ENCODE peak calls at places on chromosomes 16 and 17, in nine cellular contexts. T is progenitor cell of endocrine pancreas, O is WTC11, M is breast epithelium, W is PC-9, V is endodermal cell, X is GM13977, P is HL-60, Q is endothelial cell of umbilical vein. J is an unnamed sample.

GRCh38 chr17:73224663-73225305 is 31.9 kb downstream of the COG1 start:
- DNase-seq in T (no peak), O (no peak), M (no peak), W (no peak), V (no peak), X (no peak), P (no peak), Q (no peak), J (no peak)

GRCh38 chr17:21028192-21028591 is 14.6 kb downstream of the USP22 start:
- DNase-seq in T (no peak), O (no peak), M (no peak), W (no peak), V (no peak), X (no peak), P (no peak), Q (no peak), J (no peak)

GRCh38 chr17:80716986-80717385 is 172.3 kb downstream of the RPTOR start:
- DNase-seq in T (no peak), O (no peak), M (no peak), W (no peak), V (no peak), X (no peak), P (no peak), Q (no peak), J (no peak)

GRCh38 chr16:56931253-56931768 is 631 bp upstream of the HERPUD1 start:
- DNase-seq in T (no peak), O (no peak), M (no peak), W (no peak), V (no peak), X (peak; percentile 73), P (no peak), Q (no peak), J (no peak)

GRCh38 chr17:65290041-65290440 is 152.9 kb downstream of the RGS9 start:
- DNase-seq in T (no peak), O (no peak), M (no peak), W (no peak), V (no peak), X (no peak), P (no peak), Q (peak; percentile 47), J (no peak)

GRCh38 chr17:41553987-41554680 is 17.7 kb downstream of the KRT9 start:
- DNase-seq in T (no peak), O (no peak), M (no peak), W (no peak), V (peak; percentile 48), X (no peak), P (no peak), Q (no peak), J (no peak)

GRCh38 chr17:82213251-82214011 is 789 bp upstream of the CCDC57 start:
- DNase-seq in T (no peak), O (no peak), M (no peak), W (no peak), V (peak; percentile 81), X (peak; percentile 77), P (peak; percentile 83), Q (peak; percentile 45), J (peak; percentile 77)

GRCh38 chr16:12703935-12704334 is 99.8 kb downstream of the CPPED1 start:
- DNase-seq in T (no peak), O (no peak), M (no peak), W (no peak), V (no peak), X (no peak), P (no peak), Q (no peak), J (no peak)

GRCh38 chr16:9849697-9850245 is 332.5 kb downstream of the GRIN2A start:
- DNase-seq in T (no peak), O (no peak), M (no peak), W (no peak), V (no peak), X (no peak), P (no peak), Q (no peak), J (no peak)

GRCh38 chr16:29820730-29821662 is 734 bp downstream of the MVP start:
- DNase-seq in T (no peak), O (no peak), M (no peak), W (peak; percentile 57), V (no peak), X (peak; percentile 69), P (no peak), Q (no peak), J (peak; percentile 45)

GRCh38 chr17:71530227-71530626 is 590.6 kb upstream of the SOX9 start:
- DNase-seq in T (no peak), O (no peak), M (no peak), W (no peak), V (no peak), X (no peak), P (no peak), Q (no peak), J (no peak)

GRCh38 chr17:64786337-64786736 is 124.2 kb upstream of the SMURF2 start:
- DNase-seq in T (no peak), O (no peak), M (no peak), W (no peak), V (peak; percentile 45), X (no peak), P (no peak), Q (no peak), J (no peak)

DNA sequence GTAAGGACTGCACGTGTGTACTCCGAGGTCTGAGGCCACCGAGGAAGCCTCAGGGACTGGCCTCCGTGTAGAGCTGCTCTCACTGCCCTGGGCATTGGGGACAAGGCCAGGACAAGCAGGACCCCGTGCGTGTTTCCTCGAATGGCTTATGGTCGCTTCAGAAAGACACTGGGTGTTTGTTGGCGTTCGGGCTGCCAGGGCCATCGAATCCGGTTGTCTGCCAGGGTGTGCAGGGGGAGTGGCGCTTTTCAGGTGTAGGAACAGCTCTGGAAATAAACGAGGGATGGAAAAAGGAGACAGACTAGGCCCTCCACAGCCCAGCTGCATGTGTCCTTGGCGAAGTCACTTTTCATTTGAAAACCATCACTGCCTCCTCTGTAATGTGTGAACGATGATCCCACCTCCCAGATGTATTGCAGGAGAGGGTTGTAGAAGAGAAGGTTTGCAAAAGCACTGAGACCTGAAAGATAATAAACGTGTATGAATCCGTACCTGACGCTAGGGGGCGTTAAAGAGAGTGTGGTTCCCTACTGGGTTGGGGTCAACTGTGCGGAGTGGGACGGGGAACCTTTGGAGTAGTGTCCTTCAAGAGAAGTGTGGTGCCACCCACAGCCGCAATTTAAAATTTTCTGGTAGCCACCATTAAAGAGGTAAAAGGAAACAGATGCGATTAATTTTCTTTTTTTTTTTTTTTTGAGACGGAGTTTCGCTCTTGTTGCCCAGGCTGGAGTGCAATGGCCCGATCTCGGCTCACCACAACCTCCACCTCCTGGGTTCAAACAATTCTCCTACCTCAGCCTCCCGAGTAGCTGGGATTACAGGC is 2.1 kb upstream of the ZSCAN10 start:
- DNase-seq in T (no peak), O (peak; percentile 61), M (no peak), W (no peak), V (peak; percentile 83), X (peak; percentile 65), P (no peak), Q (peak; percentile 33), J (peak; percentile 37)
- TF ChIP-seq CTCF in T (peak; percentile 66), O (peak; percentile 77), M (peak; percentile 23), W (peak; percentile 81), V (peak; percentile 88), X (peak; percentile 61), P (peak; percentile 50), Q (peak; percentile 59), J (peak; percentile 47)

DNA sequence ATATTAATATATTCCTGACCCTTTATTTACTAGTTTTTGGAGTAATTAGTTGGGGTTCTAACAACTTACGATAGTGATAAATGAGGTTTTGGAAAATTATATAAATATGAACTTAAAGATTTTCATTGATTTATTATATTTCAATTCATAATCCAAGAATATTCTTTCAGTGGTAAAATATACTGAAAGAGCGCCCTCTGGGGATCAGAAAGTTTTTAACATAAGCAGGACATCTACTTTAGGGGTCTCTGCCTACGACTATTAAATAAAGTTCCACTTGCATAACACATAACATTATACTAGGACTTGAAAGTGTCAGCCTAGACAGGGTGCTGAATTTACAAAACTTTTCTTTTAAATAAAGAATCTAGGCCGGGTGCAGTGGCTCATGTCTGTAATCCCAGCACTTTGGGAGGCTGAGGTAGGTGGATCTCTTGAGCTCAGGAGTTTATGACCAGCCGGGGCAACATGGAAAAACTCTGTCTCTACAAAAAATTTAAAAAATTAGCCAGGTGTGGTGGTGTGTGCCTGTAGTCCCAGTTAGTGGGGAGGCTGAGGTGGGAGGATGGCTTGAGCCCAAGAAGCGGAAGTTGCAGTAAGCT is 15.6 kb downstream of the RFWD3 start:
- DNase-seq in T (no peak), O (no peak), M (no peak), W (no peak), V (no peak), X (no peak), P (no peak), Q (peak; percentile 27), J (peak; percentile 28)
- TF ChIP-seq CTCF in T (peak; percentile 65), O (peak; percentile 27), M (no peak), W (peak; percentile 76), V (peak; percentile 79), X (peak; percentile 40), P (no peak), Q (peak; percentile 27), J (peak; percentile 45)

DNA sequence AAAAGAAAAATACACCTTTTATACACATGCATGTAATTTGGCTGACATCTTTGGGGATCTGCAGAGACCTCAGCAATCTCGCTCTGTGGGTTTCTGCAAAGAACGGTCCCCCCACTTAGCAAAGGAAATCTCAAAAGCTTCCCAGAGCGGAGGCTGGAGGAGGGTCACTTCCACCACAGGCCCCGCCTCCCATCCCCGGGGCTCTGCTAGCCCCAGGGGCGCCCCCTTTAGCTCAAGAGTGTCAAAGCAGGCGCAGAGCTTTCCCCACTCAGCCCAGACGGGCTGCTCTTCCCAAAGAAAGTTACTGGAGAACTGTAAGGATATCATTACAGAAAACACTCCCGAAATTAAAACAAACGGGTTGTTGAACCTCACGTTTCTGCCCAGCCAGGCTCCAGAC is 11.4 kb downstream of the SLC13A5 start:
- DNase-seq in T (peak; percentile 34), O (peak; percentile 86), M (no peak), W (peak; percentile 18), V (peak; percentile 95), X (peak; percentile 66), P (no peak), Q (peak; percentile 10), J (peak; percentile 17)
- TF ChIP-seq CTCF in T (peak; percentile 54), O (peak; percentile 55), M (no peak), W (peak; percentile 53), V (peak; percentile 86), X (peak; percentile 57), P (no peak), Q (peak; percentile 26), J (peak; percentile 41)

DNA sequence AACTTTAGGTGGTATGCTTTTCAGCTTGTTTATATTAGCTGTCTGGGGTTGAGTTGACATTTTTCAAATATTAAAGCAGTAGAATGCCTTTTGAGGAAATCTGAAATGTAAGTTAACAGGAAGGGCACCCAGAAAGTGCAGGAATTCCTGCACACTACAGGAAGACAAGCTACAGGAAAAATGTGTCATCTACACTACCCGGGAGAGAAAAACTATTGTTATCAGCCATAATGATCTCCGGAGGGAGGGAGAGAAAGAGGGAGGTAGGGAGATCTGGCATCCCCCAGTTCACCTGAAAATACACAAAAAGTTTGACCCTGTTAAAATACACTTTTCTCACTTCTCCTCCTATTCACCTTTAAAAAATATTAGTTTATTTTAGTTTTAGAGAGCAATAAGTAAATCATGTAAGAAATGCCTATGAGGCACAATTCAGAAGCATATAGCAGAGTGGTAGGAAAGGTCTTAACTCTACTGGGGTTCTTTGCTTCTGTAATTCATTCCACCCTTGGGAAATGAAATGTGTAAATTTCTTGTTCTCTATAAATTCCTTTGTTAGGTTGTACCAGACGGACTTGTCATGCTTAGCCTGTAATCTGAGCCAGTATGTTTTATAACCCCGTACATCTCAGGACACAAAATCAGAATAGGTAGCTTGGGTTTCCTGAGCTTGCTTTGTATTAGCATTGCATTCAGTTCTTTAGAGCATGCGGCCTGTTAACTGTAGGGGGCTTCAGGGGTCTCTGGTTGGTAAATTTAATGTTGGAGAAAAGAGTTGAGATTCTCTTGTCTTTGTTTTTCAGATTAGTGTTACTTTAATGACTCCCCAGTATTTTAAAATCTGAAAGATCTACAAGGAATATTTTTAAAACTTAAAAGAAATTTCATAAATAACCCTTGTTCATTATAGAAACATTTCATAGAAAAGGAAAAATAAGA is 3.3 kb downstream of the MAP2K6 start:
- DNase-seq in T (no peak), O (no peak), M (no peak), W (no peak), V (no peak), X (no peak), P (no peak), Q (peak; percentile 62), J (no peak)
- TF ChIP-seq CTCF in T (no peak), O (no peak), M (no peak), W (no peak), V (peak; percentile 53), X (no peak), P (no peak), Q (no peak), J (no peak)

J was measured in cardiac fibroblast.